ENCODE peak calls at places on chromosomes 16 and 17, in seven cellular contexts. One of them, this sample, is unnamed.

GRCh38 chr17:57442914-57443571 is 186.7 kb downstream of the MSI2 start:
- DNase-seq in IMR-90: no peak
- DNase-seq in skeletal muscle cell: no peak
- DNase-seq in breast epithelium: no peak
- DNase-seq in A549: peak
- DNase-seq in cardiac muscle cell: peak
- DNase-seq in HCT116: no peak
- DNase-seq in this sample: peak

GRCh38 chr17:74137416-74137815 is 66.1 kb upstream of the RPL38 start:
- DNase-seq in IMR-90: no peak
- DNase-seq in skeletal muscle cell: no peak
- DNase-seq in breast epithelium: no peak
- DNase-seq in A549: no peak
- DNase-seq in cardiac muscle cell: no peak
- DNase-seq in HCT116: no peak
- DNase-seq in this sample: no peak

GRCh38 chr17:40026816-40027613 is 11.8 kb downstream of the CSF3 start:
- DNase-seq in IMR-90: peak
- DNase-seq in skeletal muscle cell: no peak
- DNase-seq in breast epithelium: peak
- DNase-seq in A549: peak
- DNase-seq in cardiac muscle cell: peak
- DNase-seq in HCT116: peak
- DNase-seq in this sample: peak

GRCh38 chr17:16477666-16478065 is 14.3 kb downstream of the LRRC75A start:
- DNase-seq in IMR-90: no peak
- DNase-seq in skeletal muscle cell: no peak
- DNase-seq in breast epithelium: no peak
- DNase-seq in A549: no peak
- DNase-seq in cardiac muscle cell: no peak
- DNase-seq in HCT116: no peak
- DNase-seq in this sample: no peak

GRCh38 chr17:75404739-75405364 is 626 bp downstream of the GRB2 start:
- DNase-seq in IMR-90: peak
- DNase-seq in skeletal muscle cell: no peak
- DNase-seq in breast epithelium: peak
- DNase-seq in A549: peak
- DNase-seq in cardiac muscle cell: peak
- DNase-seq in HCT116: no peak
- DNase-seq in this sample: peak

GRCh38 chr17:18920911-18921441 is 31.0 kb upstream of the SLC5A10 start:
- DNase-seq in IMR-90: peak
- DNase-seq in skeletal muscle cell: no peak
- DNase-seq in breast epithelium: no peak
- DNase-seq in A549: no peak
- DNase-seq in cardiac muscle cell: peak
- DNase-seq in HCT116: no peak
- DNase-seq in this sample: no peak

GRCh38 chr17:5000237-5000639 is 2.5 kb downstream of the KIF1C start:
- DNase-seq in IMR-90: no peak
- DNase-seq in skeletal muscle cell: no peak
- DNase-seq in breast epithelium: no peak
- DNase-seq in A549: no peak
- DNase-seq in cardiac muscle cell: peak
- DNase-seq in HCT116: no peak
- DNase-seq in this sample: no peak

GRCh38 chr17:8162232-8162996 is at the start of gene VAMP2:
- DNase-seq in IMR-90: peak
- DNase-seq in skeletal muscle cell: no peak
- DNase-seq in breast epithelium: peak
- DNase-seq in A549: peak
- DNase-seq in cardiac muscle cell: peak
- DNase-seq in HCT116: no peak
- DNase-seq in this sample: peak

GRCh38 chr16:22681551-22681880 is 132.4 kb upstream of the HS3ST2 start:
- DNase-seq in IMR-90: no peak
- DNase-seq in skeletal muscle cell: no peak
- DNase-seq in breast epithelium: no peak
- DNase-seq in A549: no peak
- DNase-seq in cardiac muscle cell: no peak
- DNase-seq in HCT116: no peak
- DNase-seq in this sample: no peak

GRCh38 chr17:79607941-79608728 is 2.7 kb downstream of the RBFOX3 start:
- DNase-seq in IMR-90: no peak
- DNase-seq in skeletal muscle cell: no peak
- DNase-seq in breast epithelium: no peak
- DNase-seq in A549: peak
- DNase-seq in cardiac muscle cell: peak
- DNase-seq in HCT116: peak
- DNase-seq in this sample: peak

GRCh38 chr17:42027961-42028790 is 8.3 kb downstream of the NKIRAS2 start:
- DNase-seq in IMR-90: no peak
- DNase-seq in skeletal muscle cell: no peak
- DNase-seq in breast epithelium: no peak
- DNase-seq in A549: peak
- DNase-seq in cardiac muscle cell: peak
- DNase-seq in HCT116: peak
- DNase-seq in this sample: no peak

GRCh38 chr17:50037321-50038107 is 18.4 kb upstream of the ITGA3 start:
- DNase-seq in IMR-90: peak
- DNase-seq in skeletal muscle cell: no peak
- DNase-seq in breast epithelium: no peak
- DNase-seq in A549: peak
- DNase-seq in cardiac muscle cell: no peak
- DNase-seq in HCT116: no peak
- DNase-seq in this sample: peak

GRCh38 chr16:20916289-20916688 is 15.7 kb downstream of the LYRM1 start:
- DNase-seq in IMR-90: no peak
- DNase-seq in skeletal muscle cell: no peak
- DNase-seq in breast epithelium: no peak
- DNase-seq in A549: no peak
- DNase-seq in cardiac muscle cell: no peak
- DNase-seq in HCT116: no peak
- DNase-seq in this sample: no peak

GRCh38 chr17:54948380-54948779 is 20.1 kb downstream of the COX11 start:
- DNase-seq in IMR-90: peak
- DNase-seq in skeletal muscle cell: peak
- DNase-seq in breast epithelium: no peak
- DNase-seq in A549: peak
- DNase-seq in cardiac muscle cell: no peak
- DNase-seq in HCT116: peak
- DNase-seq in this sample: peak

GRCh38 chr17:49996495-49997255 is 1.7 kb upstream of the DLX3 start:
- DNase-seq in IMR-90: peak
- DNase-seq in skeletal muscle cell: no peak
- DNase-seq in breast epithelium: no peak
- DNase-seq in A549: peak
- DNase-seq in cardiac muscle cell: peak
- DNase-seq in HCT116: no peak
- DNase-seq in this sample: peak

GRCh38 chr17:73030501-73030911 is 62.0 kb downstream of the SLC39A11 start:
- DNase-seq in IMR-90: peak
- DNase-seq in skeletal muscle cell: no peak
- DNase-seq in breast epithelium: no peak
- DNase-seq in A549: peak
- DNase-seq in cardiac muscle cell: no peak
- DNase-seq in HCT116: no peak
- DNase-seq in this sample: peak

GRCh38 chr17:79353016-79353415 is 257.8 kb downstream of the RBFOX3 start:
- DNase-seq in IMR-90: no peak
- DNase-seq in skeletal muscle cell: no peak
- DNase-seq in breast epithelium: no peak
- DNase-seq in A549: no peak
- DNase-seq in cardiac muscle cell: no peak
- DNase-seq in HCT116: no peak
- DNase-seq in this sample: no peak

GRCh38 chr17:760371-760770 is 8.3 kb upstream of the GEMIN4 start:
- DNase-seq in IMR-90: no peak
- DNase-seq in skeletal muscle cell: no peak
- DNase-seq in breast epithelium: no peak
- DNase-seq in A549: no peak
- DNase-seq in cardiac muscle cell: no peak
- DNase-seq in HCT116: no peak
- DNase-seq in this sample: peak

GRCh38 chr17:52158450-52159042 is at the start of gene CA10:
- DNase-seq in IMR-90: no peak
- DNase-seq in skeletal muscle cell: no peak
- DNase-seq in breast epithelium: no peak
- DNase-seq in A549: no peak
- DNase-seq in cardiac muscle cell: peak
- DNase-seq in HCT116: no peak
- DNase-seq in this sample: no peak

GRCh38 chr16:48596326-48596725 is 13.7 kb downstream of the N4BP1 start:
- DNase-seq in IMR-90: no peak
- DNase-seq in skeletal muscle cell: no peak
- DNase-seq in breast epithelium: no peak
- DNase-seq in A549: no peak
- DNase-seq in cardiac muscle cell: no peak
- DNase-seq in HCT116: no peak
- DNase-seq in this sample: no peak

GRCh38 chr17:80063815-80064585 is 27.6 kb downstream of the CCDC40 start:
- DNase-seq in IMR-90: peak
- DNase-seq in skeletal muscle cell: peak
- DNase-seq in breast epithelium: peak
- DNase-seq in A549: peak
- DNase-seq in cardiac muscle cell: no peak
- DNase-seq in HCT116: peak
- DNase-seq in this sample: peak

GRCh38 chr17:76716146-76716833 is 5.5 kb upstream of the MXRA7 start:
- DNase-seq in IMR-90: peak
- DNase-seq in skeletal muscle cell: peak
- DNase-seq in breast epithelium: no peak
- DNase-seq in A549: no peak
- DNase-seq in cardiac muscle cell: no peak
- DNase-seq in HCT116: no peak
- DNase-seq in this sample: peak

GRCh38 chr16:30677931-30678585 is 19.8 kb downstream of the FBRS start:
- DNase-seq in IMR-90: no peak
- DNase-seq in skeletal muscle cell: no peak
- DNase-seq in breast epithelium: no peak
- DNase-seq in A549: no peak
- DNase-seq in cardiac muscle cell: no peak
- DNase-seq in HCT116: no peak
- DNase-seq in this sample: no peak

GRCh38 chr17:48611681-48612455 is 1.1 kb upstream of the HOXB7 start:
- DNase-seq in IMR-90: no peak
- DNase-seq in skeletal muscle cell: no peak
- DNase-seq in breast epithelium: no peak
- DNase-seq in A549: peak
- DNase-seq in cardiac muscle cell: no peak
- DNase-seq in HCT116: no peak
- DNase-seq in this sample: peak
- H3K4me3 ChIP-seq in IMR-90: peak
- H3K4me3 ChIP-seq in skeletal muscle cell: peak
- H3K4me3 ChIP-seq in breast epithelium: peak
- H3K4me3 ChIP-seq in A549: peak
- H3K4me3 ChIP-seq in cardiac muscle cell: no peak
- H3K4me3 ChIP-seq in HCT116: peak
- H3K4me3 ChIP-seq in this sample: peak

GRCh38 chr16:56936950-56937349 is 5.0 kb downstream of the HERPUD1 start:
- DNase-seq in IMR-90: no peak
- DNase-seq in skeletal muscle cell: no peak
- DNase-seq in breast epithelium: no peak
- DNase-seq in A549: no peak
- DNase-seq in cardiac muscle cell: no peak
- DNase-seq in HCT116: no peak
- DNase-seq in this sample: no peak

GRCh38 chr16:56936491-56936890 is 4.5 kb downstream of the HERPUD1 start:
- DNase-seq in IMR-90: no peak
- DNase-seq in skeletal muscle cell: no peak
- DNase-seq in breast epithelium: no peak
- DNase-seq in A549: no peak
- DNase-seq in cardiac muscle cell: no peak
- DNase-seq in HCT116: no peak
- DNase-seq in this sample: no peak

GRCh38 chr16:56933266-56933619 is 1.3 kb downstream of the HERPUD1 start:
- DNase-seq in IMR-90: no peak
- DNase-seq in skeletal muscle cell: no peak
- DNase-seq in breast epithelium: no peak
- DNase-seq in A549: no peak
- DNase-seq in cardiac muscle cell: no peak
- DNase-seq in HCT116: no peak
- DNase-seq in this sample: no peak

GRCh38 chr16:56933828-56934598 is 2.1 kb downstream of the HERPUD1 start:
- DNase-seq in IMR-90: no peak
- DNase-seq in skeletal muscle cell: no peak
- DNase-seq in breast epithelium: no peak
- DNase-seq in A549: no peak
- DNase-seq in cardiac muscle cell: no peak
- DNase-seq in HCT116: no peak
- DNase-seq in this sample: no peak

DNA sequence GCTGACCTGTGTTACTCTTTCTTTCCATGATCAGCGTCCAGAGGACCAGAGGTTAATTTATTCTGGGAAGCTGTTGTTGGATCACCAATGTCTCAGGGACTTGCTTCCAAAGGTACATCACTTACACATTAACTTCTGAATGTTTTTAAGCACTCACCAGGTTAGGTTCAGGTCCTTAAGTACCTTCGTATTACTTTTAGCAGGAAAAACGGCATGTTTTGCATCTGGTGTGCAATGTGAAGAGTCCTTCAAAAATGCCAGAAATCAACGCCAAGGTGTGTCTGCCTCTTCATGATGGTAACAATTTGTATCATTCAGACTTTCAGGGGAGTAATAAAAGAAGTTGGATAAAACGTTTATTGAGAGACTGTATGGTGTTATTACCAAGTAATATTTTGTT is 3.3 kb downstream of the HERPUD1 start:
- DNase-seq in IMR-90: no peak
- DNase-seq in skeletal muscle cell: no peak
- DNase-seq in breast epithelium: no peak
- DNase-seq in A549: no peak
- DNase-seq in cardiac muscle cell: no peak
- DNase-seq in HCT116: no peak
- DNase-seq in this sample: no peak
- H3K4me3 ChIP-seq in IMR-90: no peak
- H3K4me3 ChIP-seq in skeletal muscle cell: peak
- H3K4me3 ChIP-seq in breast epithelium: peak
- H3K4me3 ChIP-seq in A549: no peak
- H3K4me3 ChIP-seq in cardiac muscle cell: no peak
- H3K4me3 ChIP-seq in HCT116: no peak
- H3K4me3 ChIP-seq in this sample: peak

GRCh38 chr17:9646556-9646905 is 1.2 kb downstream of the USP43 start:
- DNase-seq in IMR-90: no peak
- DNase-seq in skeletal muscle cell: no peak
- DNase-seq in breast epithelium: no peak
- DNase-seq in A549: no peak
- DNase-seq in cardiac muscle cell: no peak
- DNase-seq in HCT116: no peak
- DNase-seq in this sample: no peak
- H3K4me3 ChIP-seq in IMR-90: no peak
- H3K4me3 ChIP-seq in skeletal muscle cell: no peak
- H3K4me3 ChIP-seq in breast epithelium: peak
- H3K4me3 ChIP-seq in A549: peak
- H3K4me3 ChIP-seq in cardiac muscle cell: no peak
- H3K4me3 ChIP-seq in HCT116: peak
- H3K4me3 ChIP-seq in this sample: peak

DNA sequence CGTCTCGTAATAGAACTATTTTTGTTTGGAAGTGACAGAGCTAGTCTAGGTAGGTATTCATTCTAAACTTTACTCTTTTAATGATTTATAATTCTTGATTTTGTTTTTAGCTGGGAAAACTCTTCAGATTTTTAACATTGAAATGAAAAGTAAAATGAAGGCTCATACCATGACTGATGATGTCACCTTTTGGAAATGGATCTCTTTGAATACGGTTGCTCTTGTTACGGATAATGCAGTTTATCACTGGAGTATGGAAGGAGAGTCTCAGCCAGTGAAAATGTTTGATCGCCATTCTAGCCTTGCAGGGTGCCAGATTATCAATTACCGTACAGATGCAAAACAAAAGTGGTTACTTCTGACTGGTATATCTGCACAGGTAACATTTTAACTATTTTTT is 27.6 kb downstream of the CLTC start:
- DNase-seq in IMR-90: no peak
- DNase-seq in skeletal muscle cell: no peak
- DNase-seq in breast epithelium: no peak
- DNase-seq in A549: no peak
- DNase-seq in cardiac muscle cell: no peak
- DNase-seq in HCT116: no peak
- DNase-seq in this sample: no peak
- H3K4me3 ChIP-seq in IMR-90: no peak
- H3K4me3 ChIP-seq in skeletal muscle cell: no peak
- H3K4me3 ChIP-seq in breast epithelium: no peak
- H3K4me3 ChIP-seq in A549: no peak
- H3K4me3 ChIP-seq in cardiac muscle cell: no peak
- H3K4me3 ChIP-seq in HCT116: no peak
- H3K4me3 ChIP-seq in this sample: no peak

This sample was measured in MG63.